ENCODE peak calls at places on chromosomes 13 and 19, in six cellular contexts. P is germinal center, S is HFF-Myc, V is GM03348, B is cardiac fibroblast, E is kidney tubule cell. T is an unnamed sample.

GRCh38 chr13:75226092-75226491 is 255.9 kb downstream of the TBC1D4 start:
- DNase-seq in V (no peak), S (no peak), P (no peak), E (peak), B (no peak), T (no peak)

GRCh38 chr19:13260883-13261653 is 110.9 kb downstream of the IER2 start:
- DNase-seq in B (peak), E (peak), V (peak), P (no peak), S (peak), T (no peak)

GRCh38 chr13:43516401-43516826 is 270.4 kb downstream of the ENOX1 start:
- DNase-seq in S (peak), V (peak), B (peak), P (no peak), E (no peak), T (peak)

GRCh38 chr13:40777166-40777956 is 6.4 kb upstream of the MRPS31 start:
- DNase-seq in V (peak), B (peak), P (peak), E (peak), S (no peak), T (no peak)

GRCh38 chr13:44048326-44048725 is 168.6 kb downstream of the LACC1 start:
- DNase-seq in B (peak), V (no peak), P (no peak), S (no peak), E (peak), T (no peak)

GRCh38 chr19:38090561-38090960 is 133.5 kb downstream of the DPF1 start:
- DNase-seq in S (no peak), V (no peak), P (no peak), E (no peak), B (no peak), T (no peak)

GRCh38 chr13:20686863-20687579 is 16.5 kb upstream of the IL17D start:
- DNase-seq in P (no peak), V (no peak), B (peak), E (no peak), S (no peak), T (no peak)

GRCh38 chr13:94660695-94661324 is 51.5 kb downstream of the SOX21 start:
- DNase-seq in P (no peak), E (no peak), B (peak), S (no peak), V (peak), T (peak)

GRCh38 chr19:934865-935422 is 9.1 kb downstream of the ARID3A start:
- DNase-seq in B (peak), E (peak), S (peak), P (no peak), V (peak), T (no peak)

GRCh38 chr19:13149628-13150186 is 468 bp downstream of the STX10 start:
- DNase-seq in S (no peak), E (peak), B (peak), V (peak), P (no peak), T (peak)

GRCh38 chr19:13133241-13133870 is 15.3 kb downstream of the NACC1 start:
- DNase-seq in V (no peak), S (no peak), E (no peak), B (no peak), P (no peak), T (no peak)

GRCh38 chr13:110542311-110542796 is 19.2 kb downstream of the RAB20 start:
- DNase-seq in B (no peak), S (no peak), E (no peak), V (no peak), P (no peak), T (no peak)

GRCh38 chr13:47215741-47216140 is 318.9 kb upstream of the HTR2A start:
- DNase-seq in B (peak), E (peak), V (peak), P (no peak), S (peak), T (no peak)

GRCh38 chr19:7293795-7294570 is at the start of gene INSR:
- DNase-seq in V (peak), B (peak), P (peak), S (peak), E (peak), T (peak)

T was measured in Caco-2.